ENCODE peak calls at places on chromosomes 16 and 17, in seven cellular contexts. Y is heart left ventricle, G is transverse colon, X is suprapubic skin, U is mammary epithelial cell, A is H1, R is pancreas. O is an unnamed sample.
A peak's percentile ranks its signal among the peaks of the same experiment; 100 is the strongest.

GRCh38 chr17:65346166-65346565 is 209.0 kb downstream of the RGS9 start:
- DNase-seq in R (no peak), A (no peak), U (no peak), Y (no peak), X (no peak), G (no peak), O (no peak)

GRCh38 chr16:55955845-55956244 is 80.7 kb upstream of the CES5A start:
- DNase-seq in X (no peak), A (no peak), R (no peak), Y (peak; percentile 87), U (no peak), G (no peak), O (peak; percentile 1)

GRCh38 chr16:50038756-50039529 is 13.9 kb downstream of the CNEP1R1 start:
- DNase-seq in A (no peak), U (no peak), R (no peak), X (no peak), Y (peak; percentile 70), G (peak; percentile 60), O (peak; percentile 7)

GRCh38 chr17:50095626-50096037 is 481 bp downstream of the PDK2 start:
- DNase-seq in X (no peak), A (no peak), R (no peak), Y (no peak), U (no peak), G (no peak), O (no peak)

GRCh38 chr16:83715217-83715920 is 92.4 kb upstream of the HSBP1 start:
- DNase-seq in G (no peak), Y (no peak), X (peak; percentile 32), A (no peak), U (no peak), R (no peak), O (no peak)

GRCh38 chr16:28981517-28981916 is 3.3 kb upstream of the LAT start:
- DNase-seq in Y (no peak), U (no peak), R (no peak), X (no peak), G (no peak), A (no peak), O (no peak)

GRCh38 chr17:4232168-4232813 is 31.5 kb downstream of the ANKFY1 start:
- DNase-seq in A (no peak), Y (no peak), G (no peak), R (no peak), U (peak; percentile 74), X (no peak), O (peak; percentile 76)

GRCh38 chr16:4373909-4374742 is 2.5 kb downstream of the VASN start:
- DNase-seq in Y (peak; percentile 86), U (peak; percentile 47), X (peak; percentile 90), A (no peak), R (peak; percentile 85), G (peak; percentile 64), O (peak; percentile 61)

GRCh38 chr17:80940171-80941123 is 51.2 kb upstream of the CHMP6 start:
- DNase-seq in X (peak; percentile 62), A (no peak), U (no peak), G (no peak), R (no peak), Y (peak; percentile 15), O (no peak)

GRCh38 chr17:80441598-80442304 is 26.8 kb downstream of the ENDOV start:
- DNase-seq in R (peak; percentile 66), A (no peak), X (no peak), U (no peak), Y (no peak), G (no peak), O (no peak)

GRCh38 chr17:81666092-81666341 is 388 bp downstream of the OXLD1 start:
- DNase-seq in A (no peak), X (no peak), U (no peak), G (no peak), R (no peak), Y (no peak), O (no peak)

GRCh38 chr16:22262460-22262859 is 34.7 kb upstream of the POLR3E start:
- DNase-seq in R (no peak), U (no peak), X (no peak), A (no peak), Y (no peak), G (no peak), O (no peak)

GRCh38 chr16:1775006-1775845 is 2.3 kb upstream of the MRPS34 start:
- DNase-seq in R (peak; percentile 86), A (no peak), X (no peak), Y (no peak), G (peak; percentile 8), U (no peak), O (no peak)

GRCh38 chr16:68466174-68466573 is 17.9 kb upstream of the SMPD3 start:
- DNase-seq in Y (no peak), U (no peak), A (no peak), R (no peak), X (no peak), G (no peak), O (no peak)

GRCh38 chr16:72023962-72024361 is 15.4 kb downstream of the DHODH start:
- DNase-seq in A (no peak), Y (no peak), G (no peak), U (no peak), R (no peak), X (no peak), O (no peak)

GRCh38 chr17:19298561-19299213 is 61.5 kb downstream of the EPN2 start:
- DNase-seq in U (no peak), A (no peak), G (no peak), X (no peak), Y (no peak), R (no peak), O (no peak)

GRCh38 chr17:83092931-83093330 is 13.5 kb downstream of the METRNL start:
- DNase-seq in A (no peak), Y (no peak), X (no peak), U (no peak), R (no peak), G (no peak), O (no peak)
- H3K4me1 ChIP-seq in A (no peaks in the 10 kb centered on the region), Y (peaks cover 38% of the 10 kb centered on the region), X (peaks cover 72% of the 10 kb centered on the region), U (peaks cover 6% of the 10 kb centered on the region), R (peaks cover 11% of the 10 kb centered on the region), G (peaks cover 43% of the 10 kb centered on the region), O (no peaks in the 10 kb centered on the region)

DNA sequence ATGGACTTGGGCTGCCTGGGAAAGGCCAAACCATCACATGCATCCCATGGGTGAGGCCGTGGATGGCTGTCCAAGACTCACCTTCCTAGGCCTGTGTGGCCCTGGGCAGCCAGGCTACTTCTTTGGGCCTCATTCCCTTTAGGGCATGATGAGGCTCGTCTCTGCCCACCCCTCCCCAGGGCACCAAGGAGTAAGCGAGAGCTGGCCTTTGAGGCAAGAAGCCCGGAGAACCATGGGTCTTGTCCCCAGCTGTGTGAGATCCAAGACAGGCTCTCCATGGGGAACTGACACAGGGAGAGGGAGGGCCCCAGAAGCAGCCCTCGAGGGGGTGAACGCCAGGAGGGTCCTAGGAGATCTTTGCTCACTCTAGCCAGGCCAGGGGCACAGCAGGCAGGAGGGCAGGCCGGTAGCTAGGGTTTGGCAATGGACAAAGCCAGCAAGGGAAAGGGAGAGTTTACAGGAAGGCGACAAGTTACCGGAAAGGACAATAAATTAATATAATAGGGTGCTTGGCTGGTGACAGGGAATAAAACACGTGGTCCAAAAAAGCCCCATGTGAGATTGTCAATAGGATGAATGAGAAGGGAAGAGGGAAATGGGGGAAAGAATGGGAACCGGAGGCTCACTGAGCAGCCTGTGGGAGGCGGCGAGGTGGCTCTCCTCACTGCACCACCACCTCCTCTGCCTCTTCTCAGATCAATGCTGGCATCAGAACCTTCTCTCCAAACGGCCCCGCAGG is 119.1 kb downstream of the SDK2 start:
- DNase-seq in X (no peak), U (no peak), G (no peak), Y (peak; percentile 10), R (peak; percentile 19), A (no peak), O (no peak)
- H3K27me3 ChIP-seq in X (peaks cover 5% of the 10 kb centered on the region), U (no peaks in the 10 kb centered on the region), G (no peaks in the 10 kb centered on the region), Y (no peaks in the 10 kb centered on the region), R (no peaks in the 10 kb centered on the region), A (no peaks in the 10 kb centered on the region), O (no peaks in the 10 kb centered on the region)

GRCh38 chr16:78995441-78995840 is 605.1 kb downstream of the MAF start:
- DNase-seq in G (no peak), X (no peak), Y (no peak), A (no peak), U (no peak), R (no peak), O (no peak)
- H3K4me1 ChIP-seq in G (no peaks in the 10 kb centered on the region), X (no peaks in the 10 kb centered on the region), Y (no peaks in the 10 kb centered on the region), A (peaks cover 2% of the 10 kb centered on the region), U (no peaks in the 10 kb centered on the region), R (no peaks in the 10 kb centered on the region), O (peaks cover 24% of the 10 kb centered on the region)

DNA sequence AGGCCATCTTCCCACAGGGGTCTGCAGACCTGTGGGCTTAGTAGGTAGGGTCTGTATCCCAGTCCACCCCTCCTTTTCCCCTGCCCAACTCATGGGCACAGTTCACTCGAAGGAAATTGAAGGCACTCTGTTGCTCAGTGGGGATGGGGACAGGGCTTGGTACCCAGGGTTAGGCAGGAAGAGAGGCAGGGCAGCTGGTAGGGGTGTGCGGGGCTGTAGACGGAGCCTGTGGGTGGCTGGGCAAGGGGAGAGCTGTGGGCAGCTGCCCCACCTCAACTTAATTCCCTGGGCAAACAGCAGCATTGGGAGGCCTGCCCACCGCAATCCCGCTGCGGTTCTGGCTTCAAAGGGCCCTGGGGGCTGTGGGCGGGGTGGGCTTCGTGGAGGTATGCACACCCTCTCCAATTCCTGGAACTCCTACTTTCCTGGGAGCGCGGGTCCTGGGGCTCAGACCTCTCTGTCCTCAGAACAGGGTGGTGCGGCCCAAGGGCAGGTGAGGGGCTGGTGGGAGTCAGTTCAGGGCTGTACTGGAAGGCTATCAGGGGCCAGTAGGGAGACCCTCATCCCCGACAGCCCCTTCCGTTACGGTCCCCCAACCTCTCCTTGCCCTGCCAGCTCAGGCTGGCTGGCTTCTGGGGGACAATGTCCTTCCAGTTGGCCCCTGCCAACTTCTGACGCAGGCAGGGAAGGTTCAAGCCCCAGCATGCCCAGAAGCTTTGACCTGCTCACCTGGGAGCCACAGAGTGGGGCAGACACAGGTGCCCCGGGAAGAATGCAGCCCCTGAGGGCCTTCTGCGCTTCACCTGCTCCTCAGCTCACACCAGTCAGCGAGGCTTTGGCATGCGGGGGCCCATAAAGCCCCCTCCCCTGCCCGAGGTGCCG is 9.1 kb downstream of the FOXJ1 start:
- DNase-seq in X (no peak), G (no peak), U (peak; percentile 59), Y (no peak), A (no peak), R (no peak), O (no peak)
- H3K27me3 ChIP-seq in X (peaks cover 48% of the 10 kb centered on the region), G (peaks cover 47% of the 10 kb centered on the region), U (peaks cover under 1% of the 10 kb centered on the region), Y (peaks cover 60% of the 10 kb centered on the region), A (peaks cover 6% of the 10 kb centered on the region), R (no peaks in the 10 kb centered on the region), O (peaks cover 85% of the 10 kb centered on the region)

GRCh38 chr17:28896884-28897768 is at the start of gene FLOT2:
- DNase-seq in U (peak; percentile 93), Y (peak; percentile 65), R (peak; percentile 87), G (peak; percentile 68), X (peak; percentile 91), A (peak; percentile 38), O (peak; percentile 67)
- H3K4me1 ChIP-seq in U (peaks cover 27% of the 10 kb centered on the region), Y (peaks cover 38% of the 10 kb centered on the region), R (peaks cover 22% of the 10 kb centered on the region), G (peaks cover 34% of the 10 kb centered on the region), X (peaks cover 64% of the 10 kb centered on the region), A (peaks cover 5% of the 10 kb centered on the region), O (peaks cover 12% of the 10 kb centered on the region)